ENCODE peak calls at places on chromosomes 13 and 19, in four cellular contexts. One of them, this sample, is unnamed.

GRCh38 chr19:45638930-45639729 is at the start of gene EML2:
- DNase-seq in heart right ventricle: no peak
- DNase-seq in GM23248: peak; percentile 67
- DNase-seq in spleen: peak; percentile 93
- DNase-seq in this sample: peak; percentile 40

GRCh38 chr19:7242601-7243258 is 51.5 kb downstream of the INSR start:
- DNase-seq in heart right ventricle: peak; percentile 32
- DNase-seq in GM23248: peak; percentile 95
- DNase-seq in spleen: no peak
- DNase-seq in this sample: peak; percentile 59

GRCh38 chr13:53631511-53631910 is 602.9 kb downstream of the OLFM4 start:
- DNase-seq in heart right ventricle: no peak
- DNase-seq in spleen: no peak
- DNase-seq in GM23248: no peak
- DNase-seq in this sample: no peak

GRCh38 chr19:18479964-18480723 is 41.7 kb downstream of the ELL start:
- DNase-seq in spleen: peak; percentile 81
- DNase-seq in heart right ventricle: no peak
- DNase-seq in GM23248: peak; percentile 83
- DNase-seq in this sample: peak; percentile 80

GRCh38 chr13:65456150-65456912 is 1773.8 kb downstream of the PCDH9 start:
- DNase-seq in GM23248: no peak
- DNase-seq in spleen: no peak
- DNase-seq in heart right ventricle: no peak
- DNase-seq in this sample: no peak

GRCh38 chr13:76512676-76513277 is 373.4 kb downstream of the KCTD12 start:
- DNase-seq in heart right ventricle: peak; percentile 9
- DNase-seq in GM23248: peak; percentile 68
- DNase-seq in spleen: no peak
- DNase-seq in this sample: peak; percentile 76

GRCh38 chr13:44819245-44819644 is 170.0 kb downstream of the NUFIP1 start:
- DNase-seq in heart right ventricle: no peak
- DNase-seq in spleen: no peak
- DNase-seq in GM23248: peak; percentile 73
- DNase-seq in this sample: no peak

GRCh38 chr19:13637664-13638063 is 126.7 kb upstream of the MRI1 start:
- DNase-seq in heart right ventricle: no peak
- DNase-seq in GM23248: peak; percentile 76
- DNase-seq in spleen: no peak
- DNase-seq in this sample: no peak

GRCh38 chr19:48963371-48964204 is 1.5 kb upstream of the FTL start:
- DNase-seq in spleen: peak; percentile 95
- DNase-seq in GM23248: peak; percentile 85
- DNase-seq in heart right ventricle: peak; percentile 82
- DNase-seq in this sample: peak; percentile 55

GRCh38 chr13:42047561-42048322 is 706 bp upstream of the DGKH start:
- DNase-seq in GM23248: peak; percentile 78
- DNase-seq in spleen: peak; percentile 80
- DNase-seq in heart right ventricle: peak; percentile 26
- DNase-seq in this sample: peak; percentile 79

GRCh38 chr13:101757446-101758039 is 305.1 kb downstream of the ITGBL1 start:
- DNase-seq in GM23248: peak; percentile 64
- DNase-seq in spleen: no peak
- DNase-seq in heart right ventricle: no peak
- DNase-seq in this sample: peak; percentile 23

GRCh38 chr19:33118643-33119042 is 13.3 kb upstream of the WDR88 start:
- DNase-seq in heart right ventricle: no peak
- DNase-seq in GM23248: no peak
- DNase-seq in spleen: no peak
- DNase-seq in this sample: no peak

GRCh38 chr13:99757756-99758464 is 213.7 kb downstream of the ZIC5 start:
- DNase-seq in heart right ventricle: no peak
- DNase-seq in spleen: no peak
- DNase-seq in GM23248: no peak
- DNase-seq in this sample: no peak

GRCh38 chr13:75250526-75251183 is 231.3 kb downstream of the TBC1D4 start:
- DNase-seq in spleen: no peak
- DNase-seq in GM23248: peak; percentile 64
- DNase-seq in heart right ventricle: peak; percentile 8
- DNase-seq in this sample: no peak

GRCh38 chr13:92821324-92821723 is 405.3 kb upstream of the GPC6 start:
- DNase-seq in spleen: no peak
- DNase-seq in heart right ventricle: no peak
- DNase-seq in GM23248: no peak
- DNase-seq in this sample: no peak

GRCh38 chr19:39501340-39501739 is 2.6 kb downstream of the DLL3 start:
- DNase-seq in heart right ventricle: no peak
- DNase-seq in spleen: no peak
- DNase-seq in GM23248: no peak
- DNase-seq in this sample: no peak

GRCh38 chr13:75511226-75511625 is 26.4 kb downstream of the COMMD6 start:
- DNase-seq in GM23248: no peak
- DNase-seq in spleen: no peak
- DNase-seq in heart right ventricle: no peak
- DNase-seq in this sample: no peak

GRCh38 chr19:38587562-38587961 is 30.2 kb downstream of the MAP4K1 start:
- DNase-seq in GM23248: no peak
- DNase-seq in heart right ventricle: no peak
- DNase-seq in spleen: no peak
- DNase-seq in this sample: no peak

GRCh38 chr13:109145631-109146030 is 516.2 kb downstream of the MYO16 start:
- DNase-seq in GM23248: peak; percentile 86
- DNase-seq in spleen: no peak
- DNase-seq in heart right ventricle: peak; percentile 42
- DNase-seq in this sample: peak; percentile 74

GRCh38 chr13:100483836-100484381 is 104.7 kb downstream of the GGACT start:
- DNase-seq in heart right ventricle: no peak
- DNase-seq in GM23248: no peak
- DNase-seq in spleen: no peak
- DNase-seq in this sample: peak; percentile 34

GRCh38 chr19:3098141-3098514 is 4.0 kb downstream of the GNA11 start:
- DNase-seq in spleen: peak; percentile 75
- DNase-seq in heart right ventricle: peak; percentile 51
- DNase-seq in GM23248: no peak
- DNase-seq in this sample: no peak

GRCh38 chr19:45940515-45940805 is 25.9 kb upstream of the NANOS2 start:
- DNase-seq in spleen: peak; percentile 48
- DNase-seq in GM23248: no peak
- DNase-seq in heart right ventricle: no peak
- DNase-seq in this sample: no peak

GRCh38 chr13:28411859-28412353 is 83.0 kb downstream of the FLT1 start:
- DNase-seq in spleen: no peak
- DNase-seq in heart right ventricle: no peak
- DNase-seq in GM23248: no peak
- DNase-seq in this sample: peak; percentile 47

GRCh38 chr13:99988469-99989375 is 7.1 kb downstream of the ZIC2 start:
- DNase-seq in spleen: no peak
- DNase-seq in GM23248: no peak
- DNase-seq in heart right ventricle: no peak
- DNase-seq in this sample: no peak

GRCh38 chr19:16608290-16608704 is 19.7 kb downstream of the MED26 start:
- DNase-seq in GM23248: peak; percentile 94
- DNase-seq in heart right ventricle: no peak
- DNase-seq in spleen: no peak
- DNase-seq in this sample: no peak

GRCh38 chr19:50419022-50419579 is 363 bp downstream of the SPIB start:
- DNase-seq in GM23248: no peak
- DNase-seq in spleen: no peak
- DNase-seq in heart right ventricle: no peak
- DNase-seq in this sample: no peak

GRCh38 chr13:80862466-80862865 is 521.5 kb upstream of the SPRY2 start:
- DNase-seq in spleen: no peak
- DNase-seq in GM23248: no peak
- DNase-seq in heart right ventricle: no peak
- DNase-seq in this sample: no peak

GRCh38 chr13:40813662-40814454 is 24.4 kb downstream of the SLC25A15 start:
- DNase-seq in spleen: no peak
- DNase-seq in heart right ventricle: no peak
- DNase-seq in GM23248: peak; percentile 57
- DNase-seq in this sample: peak; percentile 43

GRCh38 chr19:49355890-49356289 is 6.3 kb downstream of the TEAD2 start:
- DNase-seq in heart right ventricle: no peak
- DNase-seq in GM23248: no peak
- DNase-seq in spleen: no peak
- DNase-seq in this sample: no peak

GRCh38 chr13:24071423-24072075 is 89.0 kb upstream of the SPATA13 start:
- DNase-seq in spleen: no peak
- DNase-seq in GM23248: peak; percentile 92
- DNase-seq in heart right ventricle: no peak
- DNase-seq in this sample: peak; percentile 39

GRCh38 chr13:27964741-27965323 is 4.3 kb downstream of the CDX2 start:
- DNase-seq in spleen: no peak
- DNase-seq in heart right ventricle: no peak
- DNase-seq in GM23248: no peak
- DNase-seq in this sample: no peak

GRCh38 chr13:98873377-98874028 is 104.4 kb downstream of the DOCK9 start:
- DNase-seq in spleen: no peak
- DNase-seq in GM23248: no peak
- DNase-seq in heart right ventricle: no peak
- DNase-seq in this sample: no peak

GRCh38 chr13:95267662-95268369 is 33.4 kb downstream of the ABCC4 start:
- DNase-seq in GM23248: peak; percentile 68
- DNase-seq in heart right ventricle: no peak
- DNase-seq in spleen: no peak
- DNase-seq in this sample: no peak

GRCh38 chr13:50170447-50171037 is 155.3 kb downstream of the KCNRG start:
- DNase-seq in heart right ventricle: no peak
- DNase-seq in spleen: no peak
- DNase-seq in GM23248: peak; percentile 35
- DNase-seq in this sample: no peak

GRCh38 chr19:11242864-11243797 is 3.7 kb downstream of the ANGPTL8 start:
- DNase-seq in heart right ventricle: peak; percentile 96
- DNase-seq in spleen: peak; percentile 95
- DNase-seq in GM23248: peak; percentile 85
- DNase-seq in this sample: peak; percentile 82

GRCh38 chr13:18951412-18951811 is 230.2 kb downstream of the TUBA3C start:
- DNase-seq in spleen: peak; percentile 65
- DNase-seq in heart right ventricle: no peak
- DNase-seq in GM23248: no peak
- DNase-seq in this sample: no peak
- H3K9me3 ChIP-seq in spleen: peaks cover 14% of the 10 kb centered on the region
- H3K9me3 ChIP-seq in heart right ventricle: no peaks in the 10 kb centered on the region
- H3K9me3 ChIP-seq in GM23248: no peaks in the 10 kb centered on the region
- H3K9me3 ChIP-seq in this sample: no peaks in the 10 kb centered on the region

GRCh38 chr13:110910013-110910890 is 4.6 kb downstream of the ANKRD10 start:
- DNase-seq in heart right ventricle: no peak
- DNase-seq in GM23248: no peak
- DNase-seq in spleen: no peak
- DNase-seq in this sample: no peak
- H3K4me1 ChIP-seq in heart right ventricle: peaks cover 80% of the 10 kb centered on the region
- H3K4me1 ChIP-seq in GM23248: peaks cover 28% of the 10 kb centered on the region
- H3K4me1 ChIP-seq in spleen: peaks cover 85% of the 10 kb centered on the region
- H3K4me1 ChIP-seq in this sample: peaks cover 31% of the 10 kb centered on the region

DNA sequence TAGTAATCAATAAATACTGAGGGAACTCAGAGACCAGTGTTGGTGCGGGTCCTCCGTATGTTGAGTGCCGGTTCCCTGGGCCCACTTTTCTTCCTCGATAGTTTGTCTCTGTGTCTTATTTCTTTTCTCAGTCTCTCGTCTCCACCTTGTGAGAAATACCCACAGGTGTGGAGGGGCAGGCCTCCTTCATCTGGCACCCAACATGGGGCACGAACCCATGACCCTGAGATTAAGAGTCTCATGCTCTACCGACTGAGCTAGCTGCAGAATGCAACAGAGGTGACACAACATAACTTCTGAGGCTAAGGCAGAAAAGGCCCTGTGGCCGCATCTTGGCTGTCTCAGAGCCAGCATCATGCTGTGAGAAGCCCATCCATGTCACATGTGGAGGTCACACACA is 5.3 kb upstream of the ZNF613 start:
- DNase-seq in heart right ventricle: no peak
- DNase-seq in spleen: no peak
- DNase-seq in GM23248: no peak
- DNase-seq in this sample: no peak
- H3K9me3 ChIP-seq in heart right ventricle: peaks cover 35% of the 10 kb centered on the region
- H3K9me3 ChIP-seq in spleen: peaks cover 96% of the 10 kb centered on the region
- H3K9me3 ChIP-seq in GM23248: no peaks in the 10 kb centered on the region
- H3K9me3 ChIP-seq in this sample: peaks cover 4% of the 10 kb centered on the region

DNA sequence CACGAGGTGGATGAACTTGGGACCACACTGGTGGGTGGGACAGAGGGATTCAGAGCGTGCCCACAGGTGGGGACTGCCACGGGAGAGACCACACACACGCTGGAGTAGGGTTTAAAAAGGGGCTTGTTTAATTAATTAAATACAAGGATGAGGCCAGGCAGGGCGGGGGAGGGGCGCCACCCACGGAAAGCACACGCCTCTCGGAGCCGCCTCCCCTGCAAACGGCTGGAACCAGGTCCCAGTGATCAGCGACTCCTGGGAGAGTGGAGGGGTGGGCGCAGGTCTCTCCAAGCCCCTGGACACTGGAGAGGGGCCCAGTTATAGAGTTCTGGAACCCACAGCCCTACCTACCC is 4.0 kb upstream of the REXO1 start:
- DNase-seq in GM23248: no peak
- DNase-seq in heart right ventricle: no peak
- DNase-seq in spleen: no peak
- DNase-seq in this sample: no peak
- H3K4me1 ChIP-seq in GM23248: peaks cover 23% of the 10 kb centered on the region
- H3K4me1 ChIP-seq in heart right ventricle: peaks cover 62% of the 10 kb centered on the region
- H3K4me1 ChIP-seq in spleen: peaks cover 92% of the 10 kb centered on the region
- H3K4me1 ChIP-seq in this sample: peaks cover 35% of the 10 kb centered on the region

GRCh38 chr19:56765107-56765506 is 75.4 kb downstream of the PEG3 start:
- DNase-seq in heart right ventricle: peak; percentile 68
- DNase-seq in GM23248: peak; percentile 32
- DNase-seq in spleen: peak; percentile 75
- DNase-seq in this sample: no peak

GRCh38 chr19:56760842-56761241 is 79.7 kb downstream of the PEG3 start:
- DNase-seq in GM23248: no peak
- DNase-seq in spleen: no peak
- DNase-seq in heart right ventricle: no peak
- DNase-seq in this sample: no peak

GRCh38 chr19:56764296-56764695 is 76.2 kb downstream of the PEG3 start:
- DNase-seq in GM23248: no peak
- DNase-seq in heart right ventricle: no peak
- DNase-seq in spleen: no peak
- DNase-seq in this sample: no peak

GRCh38 chr19:56759531-56759930 is 81.0 kb downstream of the PEG3 start:
- DNase-seq in heart right ventricle: no peak
- DNase-seq in GM23248: no peak
- DNase-seq in spleen: no peak
- DNase-seq in this sample: no peak
- H3K9me3 ChIP-seq in heart right ventricle: no peaks in the 10 kb centered on the region
- H3K9me3 ChIP-seq in GM23248: no peaks in the 10 kb centered on the region
- H3K9me3 ChIP-seq in spleen: peaks cover 63% of the 10 kb centered on the region
- H3K9me3 ChIP-seq in this sample: peaks cover 3% of the 10 kb centered on the region